ENCODE peak calls at places on chromosomes 3 and 15, in five cellular contexts. One of them, this sample, is unnamed.

GRCh38 chr15:63405683-63406456 is 24.2 kb upstream of the CA12 start:
- DNase-seq in tibial artery: no peak
- DNase-seq in cardiac muscle cell: no peak
- DNase-seq in kidney: no peak
- DNase-seq in Peyer's patch: no peak
- DNase-seq in this sample: no peak

GRCh38 chr15:51094606-51095569 is at the start of gene TNFAIP8L3:
- DNase-seq in Peyer's patch: no peak
- DNase-seq in cardiac muscle cell: peak; percentile 61
- DNase-seq in tibial artery: peak; percentile 43
- DNase-seq in kidney: peak; percentile 82
- DNase-seq in this sample: peak; percentile 66

GRCh38 chr3:43748179-43748578 is 57.4 kb downstream of the ABHD5 start:
- DNase-seq in cardiac muscle cell: no peak
- DNase-seq in kidney: no peak
- DNase-seq in tibial artery: no peak
- DNase-seq in Peyer's patch: no peak
- DNase-seq in this sample: no peak

GRCh38 chr15:67165653-67166260 is 88.7 kb downstream of the AAGAB start:
- DNase-seq in cardiac muscle cell: no peak
- DNase-seq in kidney: peak; percentile 53
- DNase-seq in Peyer's patch: peak; percentile 41
- DNase-seq in tibial artery: no peak
- DNase-seq in this sample: no peak

GRCh38 chr15:89389841-89390603 is 55.4 kb upstream of the POLG start:
- DNase-seq in cardiac muscle cell: no peak
- DNase-seq in kidney: no peak
- DNase-seq in Peyer's patch: no peak
- DNase-seq in tibial artery: no peak
- DNase-seq in this sample: no peak

GRCh38 chr3:11976976-11977375 is 27.2 kb upstream of the SYN2 start:
- DNase-seq in Peyer's patch: no peak
- DNase-seq in cardiac muscle cell: no peak
- DNase-seq in kidney: no peak
- DNase-seq in tibial artery: no peak
- DNase-seq in this sample: no peak

GRCh38 chr15:77002954-77003912 is 8.3 kb downstream of the PSTPIP1 start:
- DNase-seq in tibial artery: peak; percentile 77
- DNase-seq in Peyer's patch: peak; percentile 92
- DNase-seq in cardiac muscle cell: no peak
- DNase-seq in kidney: peak; percentile 76
- DNase-seq in this sample: peak; percentile 83

GRCh38 chr3:54518011-54518675 is 395.8 kb downstream of the CACNA2D3 start:
- DNase-seq in kidney: no peak
- DNase-seq in Peyer's patch: no peak
- DNase-seq in tibial artery: no peak
- DNase-seq in cardiac muscle cell: no peak
- DNase-seq in this sample: no peak

GRCh38 chr3:129651316-129652202 is 45.1 kb upstream of the PLXND1 start:
- DNase-seq in kidney: no peak
- DNase-seq in cardiac muscle cell: no peak
- DNase-seq in tibial artery: no peak
- DNase-seq in Peyer's patch: no peak
- DNase-seq in this sample: no peak

GRCh38 chr3:113626513-113627371 is 69.7 kb downstream of the USF3 start:
- DNase-seq in Peyer's patch: peak; percentile 83
- DNase-seq in tibial artery: peak; percentile 49
- DNase-seq in cardiac muscle cell: peak; percentile 59
- DNase-seq in kidney: no peak
- DNase-seq in this sample: no peak

GRCh38 chr3:134326760-134327593 is 47.3 kb downstream of the AMOTL2 start:
- DNase-seq in cardiac muscle cell: peak; percentile 67
- DNase-seq in Peyer's patch: peak; percentile 59
- DNase-seq in tibial artery: peak; percentile 76
- DNase-seq in kidney: peak; percentile 78
- DNase-seq in this sample: no peak

GRCh38 chr3:151724846-151725562 is 8.7 kb upstream of the AADACL2 start:
- DNase-seq in kidney: no peak
- DNase-seq in Peyer's patch: no peak
- DNase-seq in tibial artery: no peak
- DNase-seq in cardiac muscle cell: no peak
- DNase-seq in this sample: no peak

GRCh38 chr3:134086616-134087015 is 56.9 kb upstream of the SLCO2A1 start:
- DNase-seq in kidney: no peak
- DNase-seq in tibial artery: no peak
- DNase-seq in Peyer's patch: no peak
- DNase-seq in cardiac muscle cell: no peak
- DNase-seq in this sample: no peak

GRCh38 chr3:143122608-143123352 is 3.2 kb downstream of the CHST2 start:
- DNase-seq in tibial artery: no peak
- DNase-seq in Peyer's patch: no peak
- DNase-seq in kidney: no peak
- DNase-seq in cardiac muscle cell: no peak
- DNase-seq in this sample: no peak

GRCh38 chr3:187291512-187292132 is at the start of gene MASP1:
- DNase-seq in kidney: peak; percentile 70
- DNase-seq in Peyer's patch: no peak
- DNase-seq in cardiac muscle cell: peak; percentile 77
- DNase-seq in tibial artery: no peak
- DNase-seq in this sample: no peak

GRCh38 chr3:124014366-124014942 is 22.5 kb upstream of the ROPN1 start:
- DNase-seq in tibial artery: no peak
- DNase-seq in Peyer's patch: no peak
- DNase-seq in cardiac muscle cell: no peak
- DNase-seq in kidney: no peak
- DNase-seq in this sample: no peak

GRCh38 chr15:66740802-66741201 is 38.8 kb downstream of the SMAD6 start:
- DNase-seq in Peyer's patch: no peak
- DNase-seq in cardiac muscle cell: no peak
- DNase-seq in tibial artery: peak; percentile 76
- DNase-seq in kidney: peak; percentile 91
- DNase-seq in this sample: peak; percentile 59

GRCh38 chr3:25423780-25424179 is 4.3 kb upstream of the RARB start:
- DNase-seq in tibial artery: no peak
- DNase-seq in Peyer's patch: no peak
- DNase-seq in kidney: no peak
- DNase-seq in cardiac muscle cell: no peak
- DNase-seq in this sample: no peak

GRCh38 chr3:152097770-152098169 is 171.0 kb upstream of the MBNL1 start:
- DNase-seq in tibial artery: no peak
- DNase-seq in kidney: no peak
- DNase-seq in Peyer's patch: no peak
- DNase-seq in cardiac muscle cell: no peak
- DNase-seq in this sample: no peak

GRCh38 chr3:53164911-53165310 is 3.9 kb downstream of the PRKCD start:
- DNase-seq in cardiac muscle cell: no peak
- DNase-seq in Peyer's patch: no peak
- DNase-seq in tibial artery: no peak
- DNase-seq in kidney: no peak
- DNase-seq in this sample: no peak

GRCh38 chr3:49339593-49339946 is 283 bp downstream of the USP4 start:
- DNase-seq in tibial artery: no peak
- DNase-seq in kidney: no peak
- DNase-seq in Peyer's patch: no peak
- DNase-seq in cardiac muscle cell: no peak
- DNase-seq in this sample: peak; percentile 74

GRCh38 chr15:59294961-59295741 is 77.5 kb downstream of the MYO1E start:
- DNase-seq in kidney: no peak
- DNase-seq in cardiac muscle cell: no peak
- DNase-seq in tibial artery: peak; percentile 53
- DNase-seq in Peyer's patch: no peak
- DNase-seq in this sample: no peak

GRCh38 chr15:59298255-59298856 is 74.3 kb downstream of the MYO1E start:
- DNase-seq in cardiac muscle cell: no peak
- DNase-seq in tibial artery: no peak
- DNase-seq in kidney: no peak
- DNase-seq in Peyer's patch: no peak
- DNase-seq in this sample: no peak

GRCh38 chr15:59295742-59296090 is 77.0 kb downstream of the MYO1E start:
- DNase-seq in tibial artery: no peak
- DNase-seq in kidney: no peak
- DNase-seq in cardiac muscle cell: no peak
- DNase-seq in Peyer's patch: peak; percentile 45
- DNase-seq in this sample: no peak

GRCh38 chr15:59294574-59294960 is 78.1 kb downstream of the MYO1E start:
- DNase-seq in cardiac muscle cell: no peak
- DNase-seq in kidney: no peak
- DNase-seq in Peyer's patch: peak; percentile 23
- DNase-seq in tibial artery: no peak
- DNase-seq in this sample: no peak

GRCh38 chr15:59296181-59296617 is 76.5 kb downstream of the MYO1E start:
- DNase-seq in kidney: no peak
- DNase-seq in tibial artery: peak; percentile 30
- DNase-seq in Peyer's patch: peak; percentile 36
- DNase-seq in cardiac muscle cell: no peak
- DNase-seq in this sample: no peak
- H3K4me1 ChIP-seq in kidney: peaks cover 22% of the 10 kb centered on the region
- H3K4me1 ChIP-seq in tibial artery: no peaks in the 10 kb centered on the region
- H3K4me1 ChIP-seq in Peyer's patch: peaks cover 28% of the 10 kb centered on the region
- H3K4me1 ChIP-seq in cardiac muscle cell: no peaks in the 10 kb centered on the region
- H3K4me1 ChIP-seq in this sample: peaks cover 30% of the 10 kb centered on the region

GRCh38 chr3:121834734-121835709 is at the start of the genes EAF2 and IQCB1:
- DNase-seq in kidney: peak; percentile 98
- DNase-seq in Peyer's patch: peak; percentile 98
- DNase-seq in tibial artery: peak; percentile 96
- DNase-seq in cardiac muscle cell: peak; percentile 97
- DNase-seq in this sample: peak; percentile 98
- H3K4me1 ChIP-seq in kidney: peaks cover 2% of the 10 kb centered on the region
- H3K4me1 ChIP-seq in Peyer's patch: peaks cover 15% of the 10 kb centered on the region
- H3K4me1 ChIP-seq in tibial artery: no peaks in the 10 kb centered on the region
- H3K4me1 ChIP-seq in cardiac muscle cell: no peaks in the 10 kb centered on the region
- H3K4me1 ChIP-seq in this sample: peaks cover 17% of the 10 kb centered on the region

DNA sequence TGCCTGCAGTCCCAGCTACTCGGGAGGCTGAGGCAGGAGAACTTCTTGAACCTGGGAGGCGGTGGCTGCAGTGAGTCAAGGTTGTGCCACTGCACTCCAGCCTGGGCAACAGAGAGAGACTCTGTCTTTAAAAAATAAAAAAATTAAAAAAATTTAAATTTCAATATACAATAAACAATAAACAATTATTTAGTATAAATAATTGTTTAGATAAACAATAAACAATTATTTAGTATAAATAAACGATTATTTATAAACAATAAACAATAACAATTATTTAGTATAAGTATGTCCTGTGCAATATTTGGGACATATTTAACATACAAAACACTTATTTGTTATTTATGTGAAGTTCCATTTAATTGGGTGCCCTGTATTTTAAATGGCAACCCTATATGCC is 119.6 kb downstream of the XXYLT1 start:
- DNase-seq in Peyer's patch: no peak
- DNase-seq in tibial artery: no peak
- DNase-seq in cardiac muscle cell: no peak
- DNase-seq in kidney: no peak
- DNase-seq in this sample: no peak
- H3K4me1 ChIP-seq in Peyer's patch: peaks cover 51% of the 10 kb centered on the region
- H3K4me1 ChIP-seq in tibial artery: no peaks in the 10 kb centered on the region
- H3K4me1 ChIP-seq in cardiac muscle cell: peaks cover 32% of the 10 kb centered on the region
- H3K4me1 ChIP-seq in kidney: peaks cover 30% of the 10 kb centered on the region
- H3K4me1 ChIP-seq in this sample: peaks cover 81% of the 10 kb centered on the region

GRCh38 chr3:58577269-58577821 is at the start of gene FAM107A:
- DNase-seq in Peyer's patch: peak; percentile 52
- DNase-seq in cardiac muscle cell: no peak
- DNase-seq in kidney: peak; percentile 83
- DNase-seq in tibial artery: peak; percentile 62
- DNase-seq in this sample: no peak
- H3K4me1 ChIP-seq in Peyer's patch: peaks cover 6% of the 10 kb centered on the region
- H3K4me1 ChIP-seq in cardiac muscle cell: no peaks in the 10 kb centered on the region
- H3K4me1 ChIP-seq in kidney: peaks cover 35% of the 10 kb centered on the region
- H3K4me1 ChIP-seq in tibial artery: no peaks in the 10 kb centered on the region
- H3K4me1 ChIP-seq in this sample: peaks cover 9% of the 10 kb centered on the region

GRCh38 chr15:91865486-91865885 is 12.0 kb downstream of the SLCO3A1 start:
- DNase-seq in kidney: no peak
- DNase-seq in cardiac muscle cell: no peak
- DNase-seq in tibial artery: no peak
- DNase-seq in Peyer's patch: no peak
- DNase-seq in this sample: no peak

GRCh38 chr15:91865903-91866302 is 12.4 kb downstream of the SLCO3A1 start:
- DNase-seq in kidney: no peak
- DNase-seq in Peyer's patch: no peak
- DNase-seq in tibial artery: no peak
- DNase-seq in cardiac muscle cell: no peak
- DNase-seq in this sample: no peak

GRCh38 chr15:91862891-91863520 is 9.5 kb downstream of the SLCO3A1 start:
- DNase-seq in kidney: no peak
- DNase-seq in cardiac muscle cell: no peak
- DNase-seq in Peyer's patch: no peak
- DNase-seq in tibial artery: no peak
- DNase-seq in this sample: no peak

GRCh38 chr15:91863621-91864255 is 10.2 kb downstream of the SLCO3A1 start:
- DNase-seq in Peyer's patch: no peak
- DNase-seq in kidney: no peak
- DNase-seq in cardiac muscle cell: peak; percentile 17
- DNase-seq in tibial artery: no peak
- DNase-seq in this sample: no peak

DNA sequence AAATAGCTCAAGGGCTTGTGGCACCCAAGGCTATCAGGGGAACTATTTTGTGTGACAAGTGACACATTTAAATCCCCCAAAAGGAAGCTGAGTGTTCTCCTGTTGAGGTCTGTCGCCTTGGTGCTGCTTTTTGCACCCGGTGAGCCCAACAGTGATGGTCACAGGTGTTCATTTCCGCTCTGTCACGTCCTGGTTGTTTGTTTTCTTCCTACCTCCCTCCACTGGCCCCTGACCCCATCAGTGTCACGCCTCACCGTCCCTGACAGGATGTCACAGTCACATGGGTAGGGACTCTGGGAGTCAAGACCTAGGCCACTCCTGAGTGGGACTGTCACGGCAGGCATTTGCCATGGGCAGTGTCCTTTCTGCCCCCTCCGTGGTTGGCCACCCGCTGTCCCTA is 11.2 kb downstream of the SLCO3A1 start:
- DNase-seq in kidney: no peak
- DNase-seq in cardiac muscle cell: peak; percentile 15
- DNase-seq in Peyer's patch: no peak
- DNase-seq in tibial artery: no peak
- DNase-seq in this sample: no peak
- H3K4me1 ChIP-seq in kidney: peaks cover 15% of the 10 kb centered on the region
- H3K4me1 ChIP-seq in cardiac muscle cell: peaks cover 52% of the 10 kb centered on the region
- H3K4me1 ChIP-seq in Peyer's patch: peaks cover 17% of the 10 kb centered on the region
- H3K4me1 ChIP-seq in tibial artery: no peaks in the 10 kb centered on the region
- H3K4me1 ChIP-seq in this sample: peaks cover 73% of the 10 kb centered on the region

GRCh38 chr3:39143051-39143885 is 10.1 kb downstream of the CSRNP1 start:
- DNase-seq in tibial artery: no peak
- DNase-seq in cardiac muscle cell: no peak
- DNase-seq in kidney: no peak
- DNase-seq in Peyer's patch: peak; percentile 45
- DNase-seq in this sample: no peak
- H3K4me1 ChIP-seq in tibial artery: no peaks in the 10 kb centered on the region
- H3K4me1 ChIP-seq in cardiac muscle cell: peaks cover 22% of the 10 kb centered on the region
- H3K4me1 ChIP-seq in kidney: peaks cover 47% of the 10 kb centered on the region
- H3K4me1 ChIP-seq in Peyer's patch: peaks cover 58% of the 10 kb centered on the region
- H3K4me1 ChIP-seq in this sample: peaks cover 63% of the 10 kb centered on the region

GRCh38 chr3:125123906-125124305 is 68.1 kb upstream of the HEG1 start:
- DNase-seq in cardiac muscle cell: no peak
- DNase-seq in Peyer's patch: no peak
- DNase-seq in tibial artery: no peak
- DNase-seq in kidney: no peak
- DNase-seq in this sample: no peak
- H3K4me1 ChIP-seq in cardiac muscle cell: peaks cover 9% of the 10 kb centered on the region
- H3K4me1 ChIP-seq in Peyer's patch: peaks cover 15% of the 10 kb centered on the region
- H3K4me1 ChIP-seq in tibial artery: no peaks in the 10 kb centered on the region
- H3K4me1 ChIP-seq in kidney: peaks cover 6% of the 10 kb centered on the region
- H3K4me1 ChIP-seq in this sample: peaks cover 25% of the 10 kb centered on the region

GRCh38 chr3:184429786-184430185 is 49.9 kb downstream of the CHRD start:
- DNase-seq in cardiac muscle cell: no peak
- DNase-seq in tibial artery: no peak
- DNase-seq in Peyer's patch: no peak
- DNase-seq in kidney: peak; percentile 3
- DNase-seq in this sample: no peak
- H3K4me1 ChIP-seq in cardiac muscle cell: no peaks in the 10 kb centered on the region
- H3K4me1 ChIP-seq in tibial artery: no peaks in the 10 kb centered on the region
- H3K4me1 ChIP-seq in Peyer's patch: no peaks in the 10 kb centered on the region
- H3K4me1 ChIP-seq in kidney: no peaks in the 10 kb centered on the region
- H3K4me1 ChIP-seq in this sample: no peaks in the 10 kb centered on the region